ENCODE peak calls at places on chromosomes 7 and 10, in seven cellular contexts. M, R, A, H, L, U and K are unnamed samples.

GRCh38 chr7:5088906-5089305 is 43.2 kb downstream of the RBAK start:
- DNase-seq in M (no peak), R (no peak), A (no peak), H (no peak), L (no peak), U (no peak), K (no peak)

GRCh38 chr7:44194069-44194468 is 4.8 kb upstream of the GCK start:
- DNase-seq in M (no peak), R (no peak), A (no peak), H (no peak), L (peak), U (no peak), K (peak)

GRCh38 chr10:46091080-46091833 is 45.2 kb upstream of the MSMB start:
- DNase-seq in M (no peak), R (no peak), A (no peak), H (no peak), L (no peak), U (no peak), K (no peak)

GRCh38 chr7:132930881-132931280 is 151.0 kb downstream of the CHCHD3 start:
- DNase-seq in M (no peak), R (no peak), A (no peak), H (no peak), L (peak), U (no peak), K (peak)

GRCh38 chr10:132961864-132962622 is 19.7 kb upstream of the CFAP46 start:
- DNase-seq in M (peak), R (peak), A (peak), H (peak), L (peak), U (no peak), K (peak)

GRCh38 chr7:27784399-27785053 is 44.6 kb downstream of the TAX1BP1 start:
- DNase-seq in M (peak), R (no peak), A (peak), H (no peak), L (peak), U (peak), K (peak)

GRCh38 chr7:78435355-78435754 is 636.8 kb downstream of the PHTF2 start:
- DNase-seq in M (no peak), R (no peak), A (peak), H (no peak), L (no peak), U (no peak), K (peak)

GRCh38 chr7:101953248-101953819 is 135.9 kb downstream of the CUX1 start:
- DNase-seq in M (peak), R (peak), A (peak), H (peak), L (peak), U (peak), K (peak)

GRCh38 chr10:132331956-132332749 is at the start of gene LRRC27:
- DNase-seq in M (peak), R (peak), A (peak), H (peak), L (peak), U (peak), K (peak)

GRCh38 chr7:156203923-156204322 is 391.7 kb upstream of the SHH start:
- DNase-seq in M (no peak), R (no peak), A (no peak), H (no peak), L (no peak), U (no peak), K (no peak)

GRCh38 chr10:35130588-35131146 is 4.0 kb downstream of the CREM start:
- DNase-seq in M (no peak), R (no peak), A (no peak), H (no peak), L (no peak), U (no peak), K (no peak)

GRCh38 chr7:55977831-55978230 is 13.4 kb downstream of the NIPSNAP2 start:
- DNase-seq in M (no peak), R (no peak), A (peak), H (no peak), L (peak), U (no peak), K (no peak)

GRCh38 chr10:103265712-103266329 is 11.1 kb upstream of the INA start:
- DNase-seq in M (peak), R (no peak), A (peak), H (peak), L (peak), U (peak), K (peak)

GRCh38 chr10:69457771-69458237 is 6.5 kb downstream of the TSPAN15 start:
- DNase-seq in M (no peak), R (peak), A (no peak), H (no peak), L (no peak), U (no peak), K (no peak)

GRCh38 chr7:13880789-13881188 is 108.7 kb downstream of the ETV1 start:
- DNase-seq in M (no peak), R (no peak), A (peak), H (no peak), L (peak), U (peak), K (peak)

GRCh38 chr10:69446650-69447151 is 4.6 kb upstream of the TSPAN15 start:
- DNase-seq in M (peak), R (peak), A (peak), H (no peak), L (peak), U (peak), K (peak)

GRCh38 chr10:7856685-7857084 is 38.4 kb downstream of the TAF3 start:
- DNase-seq in M (peak), R (no peak), A (no peak), H (no peak), L (no peak), U (no peak), K (no peak)

GRCh38 chr10:99966306-99966705 is 43.4 kb downstream of the DNMBP start:
- DNase-seq in M (peak), R (no peak), A (peak), H (no peak), L (peak), U (peak), K (peak)

GRCh38 chr7:8283968-8284367 is 22.0 kb upstream of the ICA1 start:
- DNase-seq in M (no peak), R (no peak), A (no peak), H (no peak), L (no peak), U (no peak), K (no peak)

GRCh38 chr10:104417629-104418292 is 64.1 kb downstream of the CFAP58 start:
- DNase-seq in M (peak), R (no peak), A (peak), H (no peak), L (peak), U (no peak), K (peak)

GRCh38 chr10:96352587-96352986 is 6.2 kb downstream of the OPALIN start:
- DNase-seq in M (no peak), R (no peak), A (no peak), H (no peak), L (no peak), U (no peak), K (no peak)

GRCh38 chr7:88638583-88638982 is 120.9 kb upstream of the ZNF804B start:
- DNase-seq in M (no peak), R (no peak), A (no peak), H (no peak), L (no peak), U (no peak), K (no peak)

GRCh38 chr10:24451325-24451820 is 242.4 kb downstream of the KIAA1217 start:
- DNase-seq in M (no peak), R (no peak), A (no peak), H (no peak), L (no peak), U (no peak), K (no peak)

GRCh38 chr10:34113504-34114225 is 701.4 kb downstream of the PARD3 start:
- DNase-seq in M (no peak), R (no peak), A (no peak), H (no peak), L (no peak), U (no peak), K (no peak)

GRCh38 chr7:94449151-94449725 is 54.5 kb downstream of the COL1A2 start:
- DNase-seq in M (peak), R (no peak), A (peak), H (no peak), L (peak), U (peak), K (peak)

GRCh38 chr10:4137299-4137698 is 352.3 kb upstream of the KLF6 start:
- DNase-seq in M (no peak), R (no peak), A (no peak), H (no peak), L (no peak), U (no peak), K (no peak)

GRCh38 chr10:37733822-37734221 is 123.6 kb downstream of the ZNF248 start:
- DNase-seq in M (no peak), R (no peak), A (no peak), H (no peak), L (no peak), U (no peak), K (no peak)

GRCh38 chr10:130044067-130045061 is 66.3 kb downstream of the C10orf143 start:
- DNase-seq in M (no peak), R (no peak), A (no peak), H (no peak), L (no peak), U (no peak), K (no peak)

GRCh38 chr10:44385423-44385725 is 477 bp upstream of the CXCL12 start:
- DNase-seq in M (no peak), R (no peak), A (no peak), H (peak), L (no peak), U (no peak), K (no peak)

GRCh38 chr7:3836855-3837254 is 535.8 kb downstream of the SDK1 start:
- DNase-seq in M (no peak), R (no peak), A (no peak), H (no peak), L (no peak), U (no peak), K (no peak)
- H3K4me3 ChIP-seq in M (no peak), R (no peak), A (no peak), H (no peak), L (no peak), U (no peak), K (no peak)

DNA sequence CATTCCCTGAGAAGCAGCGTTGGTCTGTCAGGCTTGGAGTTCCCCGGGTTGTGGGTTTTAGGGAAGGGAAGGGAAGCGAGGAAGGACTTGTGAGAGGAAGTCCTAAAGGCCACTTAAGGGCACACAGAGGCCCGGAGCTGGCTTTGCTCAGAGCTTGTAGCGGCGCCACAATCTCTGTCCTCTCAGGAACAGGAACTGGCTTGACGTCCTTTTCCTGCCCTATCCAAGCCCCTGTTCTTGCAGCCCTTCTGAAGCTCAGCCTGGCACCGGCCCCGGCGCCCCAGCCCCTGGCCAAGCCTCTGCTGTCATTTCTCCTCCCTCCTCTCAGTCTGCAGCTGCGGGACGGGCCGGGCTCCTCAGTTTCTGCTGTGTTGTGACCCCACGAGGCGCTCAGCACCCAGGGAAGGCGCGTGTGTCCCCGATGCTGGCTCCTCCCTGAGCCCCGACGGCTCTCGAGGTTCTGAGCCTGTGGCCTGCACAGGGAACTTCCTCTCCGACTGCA is at the start of gene GIMAP8:
- DNase-seq in M (no peak), R (peak), A (no peak), H (peak), L (no peak), U (no peak), K (no peak)
- H3K4me3 ChIP-seq in M (no peak), R (peak), A (no peak), H (no peak), L (no peak), U (no peak), K (no peak)

GRCh38 chr10:125082881-125083575 is 77.3 kb downstream of the CTBP2 start:
- DNase-seq in M (peak), R (peak), A (no peak), H (no peak), L (peak), U (no peak), K (no peak)
- H3K4me3 ChIP-seq in M (no peak), R (no peak), A (no peak), H (no peak), L (no peak), U (no peak), K (no peak)

DNA sequence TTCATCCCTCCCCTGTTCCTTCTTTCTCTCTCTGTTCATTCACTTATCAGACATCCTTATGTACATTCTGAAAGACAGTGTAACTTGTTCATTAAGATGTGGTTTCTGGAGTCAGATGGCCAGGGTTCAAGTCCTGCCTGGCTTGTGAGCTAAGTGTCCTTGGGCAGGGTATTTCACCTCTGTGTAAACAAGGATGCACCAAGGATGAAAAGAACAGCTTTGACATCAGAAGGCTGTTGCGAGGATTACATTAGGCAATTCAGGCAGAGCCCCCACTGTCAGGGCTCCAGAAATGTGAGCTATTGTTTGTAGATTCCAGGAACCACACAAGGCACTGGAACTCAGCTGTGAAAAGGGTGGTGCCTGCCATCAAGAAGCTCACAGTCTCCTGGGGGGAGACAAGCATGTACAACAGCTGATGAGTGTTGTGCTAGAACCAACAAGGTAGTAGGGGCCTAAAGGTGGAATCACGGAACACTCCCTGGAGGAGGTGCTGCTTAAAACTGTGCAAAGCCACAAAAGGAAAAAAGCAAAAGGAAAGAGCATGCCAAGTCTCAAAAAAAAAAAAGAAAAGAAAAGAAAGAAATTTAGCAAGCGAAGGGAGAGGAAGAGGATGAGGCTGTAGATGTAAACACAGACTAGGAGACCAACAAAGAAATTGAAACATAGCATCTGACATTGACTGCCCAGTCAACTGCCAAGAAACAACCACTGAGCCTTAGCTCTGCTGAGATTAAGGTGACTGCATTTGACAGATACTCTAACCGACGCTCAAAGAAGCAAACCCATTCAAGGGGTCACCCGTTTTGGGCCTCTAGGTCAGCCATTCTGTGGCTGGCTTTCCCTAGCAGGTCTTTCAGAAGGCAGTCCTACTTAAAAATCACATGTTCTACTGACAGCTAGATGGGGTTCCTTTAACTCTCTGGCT is 12.5 kb downstream of the PDLIM1 start:
- DNase-seq in M (peak), R (peak), A (peak), H (no peak), L (peak), U (no peak), K (peak)
- H3K4me3 ChIP-seq in M (no peak), R (no peak), A (no peak), H (no peak), L (no peak), U (no peak), K (no peak)